ENCODE peak calls at places on chromosomes 12 and 14, in five cellular contexts. L is pancreas, B is coronary artery, I is A549, T is transverse colon. S is an unnamed sample.

GRCh38 chr12:11771356-11771755 is 121.9 kb downstream of the ETV6 start:
- DNase-seq in L (no peak), B (no peak), I (no peak), T (no peak), S (no peak)

GRCh38 chr12:12925383-12925782 is 26.6 kb downstream of the GPRC5D start:
- DNase-seq in L (no peak), B (no peak), I (no peak), T (no peak), S (no peak)

GRCh38 chr12:81564237-81564636 is 194.9 kb downstream of the PPFIA2 start:
- DNase-seq in L (no peak), B (no peak), I (no peak), T (no peak), S (no peak)

GRCh38 chr12:6423267-6424007 is 21.3 kb upstream of the CD27 start:
- DNase-seq in L (peak), B (peak), I (peak), T (peak), S (peak)

GRCh38 chr14:32980178-32980886 is 41.7 kb downstream of the NPAS3 start:
- DNase-seq in L (no peak), B (no peak), I (no peak), T (no peak), S (no peak)

GRCh38 chr12:70443274-70443673 is 77.2 kb downstream of the KCNMB4 start:
- DNase-seq in L (no peak), B (no peak), I (no peak), T (no peak), S (no peak)

GRCh38 chr14:32939254-32940065 is 781 bp downstream of the NPAS3 start:
- DNase-seq in L (peak), B (no peak), I (no peak), T (peak), S (peak)

GRCh38 chr12:88650715-88651114 is 70.4 kb upstream of the KITLG start:
- DNase-seq in L (no peak), B (no peak), I (no peak), T (no peak), S (no peak)

GRCh38 chr12:105330938-105331804 is 680 bp downstream of the C12orf75 start:
- DNase-seq in L (peak), B (no peak), I (no peak), T (peak), S (peak)

GRCh38 chr12:6551496-6552139 is 4.2 kb downstream of the IFFO1 start:
- DNase-seq in L (no peak), B (peak), I (no peak), T (no peak), S (no peak)

GRCh38 chr12:70033310-70033709 is 208.3 kb downstream of the MYRFL start:
- DNase-seq in L (no peak), B (no peak), I (no peak), T (no peak), S (no peak)

GRCh38 chr12:71107976-71108749 is 49.6 kb downstream of the TSPAN8 start:
- DNase-seq in L (no peak), B (no peak), I (no peak), T (no peak), S (no peak)

GRCh38 chr12:96876966-96877365 is 30.1 kb upstream of the NEDD1 start:
- DNase-seq in L (no peak), B (no peak), I (no peak), T (no peak), S (no peak)

GRCh38 chr14:66701813-66702212 is 193.9 kb downstream of the GPHN start:
- DNase-seq in L (peak), B (no peak), I (no peak), T (no peak), S (no peak)

GRCh38 chr14:101349108-101349507 is 212.2 kb upstream of the DIO3 start:
- DNase-seq in L (no peak), B (no peak), I (no peak), T (no peak), S (no peak)

GRCh38 chr12:104506691-104507401 is 50.1 kb downstream of the CHST11 start:
- DNase-seq in L (peak), B (no peak), I (no peak), T (no peak), S (no peak)

GRCh38 chr12:10408842-10409241 is 715 bp downstream of the KLRC4 start:
- DNase-seq in L (no peak), B (no peak), I (no peak), T (no peak), S (no peak)

GRCh38 chr14:41604793-41605534 is 1.7 kb upstream of the LRFN5 start:
- DNase-seq in L (peak), B (no peak), I (no peak), T (no peak), S (no peak)

GRCh38 chr14:58216544-58216943 is 16.6 kb downstream of the ACTR10 start:
- DNase-seq in L (no peak), B (no peak), I (no peak), T (no peak), S (no peak)

GRCh38 chr12:45257185-45257585 is 41.3 kb downstream of the ANO6 start:
- DNase-seq in L (no peak), B (no peak), I (no peak), T (no peak), S (no peak)

GRCh38 chr14:95348395-95349080 is 28.8 kb upstream of the CLMN start:
- DNase-seq in L (no peak), B (no peak), I (no peak), T (no peak), S (no peak)
- TF ChIP-seq CTCF in L (no peak), B (no peak), I (no peak), T (no peak), S (no peak)

GRCh38 chr14:65499138-65499537 is 86.6 kb downstream of the FUT8 start:
- DNase-seq in L (no peak), B (no peak), I (no peak), T (no peak), S (no peak)

GRCh38 chr14:65496178-65496993 is 83.9 kb downstream of the FUT8 start:
- DNase-seq in L (no peak), B (no peak), I (no peak), T (no peak), S (no peak)

GRCh38 chr14:65500075-65500474 is 87.5 kb downstream of the FUT8 start:
- DNase-seq in L (no peak), B (no peak), I (no peak), T (no peak), S (no peak)

GRCh38 chr14:65502676-65503124 is 90.2 kb downstream of the FUT8 start:
- DNase-seq in L (no peak), B (no peak), I (no peak), T (no peak), S (no peak)

GRCh38 chr14:65501328-65501727 is 88.8 kb downstream of the FUT8 start:
- DNase-seq in L (no peak), B (no peak), I (no peak), T (no peak), S (no peak)
- TF ChIP-seq CTCF in L (no peak), B (no peak), I (no peak), T (no peak), S (no peak)

DNA sequence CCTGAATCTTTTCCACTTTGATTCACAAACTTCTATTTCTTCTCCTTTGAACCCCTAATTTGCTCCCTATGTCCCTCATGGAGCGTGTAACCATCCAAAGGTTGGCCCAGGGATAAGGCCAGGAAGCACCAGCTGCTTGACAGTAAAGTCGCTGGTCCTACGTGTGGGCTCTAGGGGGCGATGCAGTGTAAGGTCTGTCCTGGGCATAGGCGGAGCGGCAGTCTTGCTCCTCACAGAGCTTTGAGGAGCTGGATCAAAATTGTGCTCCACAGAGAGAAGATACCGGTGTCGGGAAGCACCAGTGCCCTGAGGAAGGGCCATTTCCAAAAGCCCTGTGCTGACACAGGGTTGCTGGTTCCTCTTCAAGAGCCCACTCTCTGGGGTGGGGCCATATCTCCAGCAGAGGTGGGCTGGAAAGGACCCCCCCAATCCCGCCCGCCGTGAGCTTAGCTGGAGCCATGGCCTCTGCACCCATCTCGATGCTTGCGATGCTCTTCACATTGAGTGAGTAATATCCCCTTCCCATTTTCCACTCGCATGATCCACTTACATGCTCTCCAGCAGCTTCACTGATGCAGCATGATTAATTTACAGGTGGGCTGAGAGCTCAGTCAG is 49.9 kb upstream of the OR4E1 start:
- DNase-seq in L (no peak), B (no peak), I (peak), T (peak), S (peak)
- TF ChIP-seq CTCF in L (no peak), B (no peak), I (peak), T (no peak), S (no peak)

DNA sequence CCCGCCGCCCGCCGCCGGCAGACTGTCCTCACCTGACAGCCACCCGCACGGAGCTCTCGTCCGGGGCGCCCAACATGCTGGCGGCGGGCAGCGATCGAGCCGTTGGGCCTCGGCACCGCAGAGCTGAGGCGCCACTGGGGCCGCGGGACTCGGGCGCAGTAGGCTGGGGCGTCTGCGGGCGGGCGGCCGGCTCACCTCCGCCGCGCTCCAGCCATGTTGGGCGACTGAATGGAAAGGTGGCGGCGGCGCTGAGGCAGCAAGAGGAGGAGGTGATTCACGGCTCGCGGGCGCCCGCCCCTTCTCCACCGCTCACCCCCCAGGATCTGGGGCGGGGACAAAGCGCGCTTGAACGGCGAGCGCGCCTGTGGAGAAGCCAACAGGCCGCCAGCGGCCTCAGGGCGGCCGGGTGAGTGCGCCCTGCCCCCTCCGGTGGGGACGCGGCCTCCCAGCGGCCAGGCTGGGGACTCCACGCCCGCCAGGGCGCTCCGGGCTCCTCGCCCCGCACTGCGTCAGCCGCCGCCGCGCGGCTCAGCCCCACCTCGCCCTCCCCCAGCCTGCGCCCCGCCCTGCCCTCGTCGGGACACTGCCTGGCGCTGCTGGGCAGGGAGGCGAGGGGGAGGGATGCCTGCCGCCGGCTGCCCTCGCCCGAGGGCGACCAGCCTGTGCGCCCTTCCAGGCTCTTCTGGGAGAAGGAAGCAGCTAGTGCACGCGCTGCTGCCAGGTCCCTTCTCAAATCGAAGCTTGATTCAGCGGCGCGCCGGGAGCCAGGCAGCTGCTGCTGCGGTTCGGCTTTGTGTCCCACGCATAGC is at the start of gene KIF21A:
- DNase-seq in L (peak), B (peak), I (peak), T (peak), S (peak)
- TF ChIP-seq CTCF in L (peak), B (peak), I (peak), T (peak), S (peak)

GRCh38 chr12:83461326-83461985 is 774.8 kb downstream of the TMTC2 start:
- DNase-seq in L (no peak), B (no peak), I (no peak), T (no peak), S (no peak)

GRCh38 chr12:83465632-83466031 is 778.9 kb downstream of the TMTC2 start:
- DNase-seq in L (no peak), B (no peak), I (no peak), T (no peak), S (no peak)

DNA sequence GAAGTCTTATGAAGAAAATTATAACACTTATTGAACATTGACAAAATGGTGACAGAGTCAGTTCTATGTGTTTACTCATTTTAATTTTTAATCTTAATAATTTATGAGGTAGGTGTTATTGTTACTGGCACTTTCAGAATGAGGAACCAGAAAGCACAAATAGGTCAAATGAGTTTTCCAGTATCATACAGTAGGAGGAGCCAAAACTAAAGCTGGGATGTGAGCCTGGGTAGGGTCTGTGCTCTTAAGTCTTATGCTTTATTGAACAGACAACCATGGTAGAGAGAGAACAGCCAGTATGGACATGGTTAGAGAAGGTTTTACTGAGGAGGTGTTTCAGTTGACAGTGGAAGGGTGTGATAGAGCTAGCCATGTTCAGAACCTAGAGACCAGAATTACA is 775.7 kb downstream of the TMTC2 start:
- DNase-seq in L (no peak), B (no peak), I (no peak), T (no peak), S (no peak)
- TF ChIP-seq CTCF in L (no peak), B (no peak), I (no peak), T (no peak), S (no peak)

GRCh38 chr12:64491718-64492117 is 39.8 kb downstream of the TBK1 start:
- DNase-seq in L (no peak), B (no peak), I (no peak), T (no peak), S (no peak)
- TF ChIP-seq CTCF in L (no peak), B (no peak), I (no peak), T (no peak), S (no peak)

DNA sequence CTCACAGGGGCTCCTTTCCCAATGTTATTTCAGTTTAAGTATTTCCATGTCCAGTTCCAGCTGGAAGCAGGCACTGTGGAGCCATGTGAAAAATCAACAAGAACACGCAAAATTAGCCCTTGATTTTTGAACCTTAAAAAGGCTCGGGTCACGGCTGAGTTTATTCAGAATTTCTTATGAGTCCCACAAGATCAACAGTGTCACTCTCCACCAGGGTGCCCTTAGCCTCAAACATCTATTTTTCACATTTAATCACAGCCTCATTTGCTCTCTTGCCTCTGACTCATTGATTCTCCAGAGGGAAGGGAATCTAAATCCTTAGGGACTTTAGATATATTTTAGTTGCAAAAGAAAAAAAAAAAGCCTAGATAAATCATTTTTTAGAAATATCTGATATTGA is 157.7 kb upstream of the AVPR1A start:
- DNase-seq in L (no peak), B (no peak), I (no peak), T (no peak), S (no peak)
- TF ChIP-seq CTCF in L (no peak), B (no peak), I (no peak), T (no peak), S (no peak)

GRCh38 chr12:58681730-58682129 is 238.6 kb downstream of the LRIG3 start:
- DNase-seq in L (no peak), B (no peak), I (no peak), T (no peak), S (no peak)
- TF ChIP-seq CTCF in L (peak), B (no peak), I (no peak), T (no peak), S (no peak)

GRCh38 chr12:59596232-59597143 is 659 bp downstream of the SLC16A7 start:
- DNase-seq in L (peak), B (peak), I (peak), T (peak), S (peak)
- TF ChIP-seq CTCF in L (no peak), B (no peak), I (no peak), T (no peak), S (no peak)

GRCh38 chr12:110338754-110339153 is 57.7 kb downstream of the ATP2A2 start:
- DNase-seq in L (no peak), B (no peak), I (peak), T (no peak), S (no peak)
- TF ChIP-seq CTCF in L (no peak), B (no peak), I (peak), T (no peak), S (no peak)